ENCODE peak calls at places on chromosomes 16 and 17, in seven cellular contexts. One of them, this sample, is unnamed.

GRCh38 chr16:71358464-71359031 is at the start of gene CALB2:
- DNase-seq in ascending aorta: peak
- DNase-seq in AG08396: peak
- DNase-seq in GM13976: peak
- DNase-seq in endothelial cell of umbilical vein: peak
- DNase-seq in thoracic aorta: no peak
- DNase-seq in fibroblast of the aortic adventitia: peak
- DNase-seq in this sample: peak

GRCh38 chr17:3780986-3781385 is 20.0 kb downstream of the ITGAE start:
- DNase-seq in fibroblast of the aortic adventitia: no peak
- DNase-seq in ascending aorta: no peak
- DNase-seq in thoracic aorta: no peak
- DNase-seq in endothelial cell of umbilical vein: no peak
- DNase-seq in GM13976: no peak
- DNase-seq in AG08396: no peak
- DNase-seq in this sample: no peak

GRCh38 chr16:80060470-80060869 is 459.9 kb upstream of the MAF start:
- DNase-seq in thoracic aorta: no peak
- DNase-seq in AG08396: no peak
- DNase-seq in fibroblast of the aortic adventitia: no peak
- DNase-seq in endothelial cell of umbilical vein: no peak
- DNase-seq in ascending aorta: no peak
- DNase-seq in GM13976: no peak
- DNase-seq in this sample: no peak

GRCh38 chr17:6474906-6475305 is 30.7 kb downstream of the PIMREG start:
- DNase-seq in thoracic aorta: no peak
- DNase-seq in fibroblast of the aortic adventitia: no peak
- DNase-seq in GM13976: no peak
- DNase-seq in ascending aorta: no peak
- DNase-seq in AG08396: no peak
- DNase-seq in endothelial cell of umbilical vein: no peak
- DNase-seq in this sample: peak

GRCh38 chr17:45248132-45248936 is 13.6 kb downstream of the SPATA32 start:
- DNase-seq in AG08396: no peak
- DNase-seq in thoracic aorta: no peak
- DNase-seq in endothelial cell of umbilical vein: no peak
- DNase-seq in GM13976: peak
- DNase-seq in ascending aorta: no peak
- DNase-seq in fibroblast of the aortic adventitia: no peak
- DNase-seq in this sample: no peak

GRCh38 chr16:64440421-64440831 is 681.4 kb downstream of the CDH11 start:
- DNase-seq in thoracic aorta: no peak
- DNase-seq in GM13976: no peak
- DNase-seq in ascending aorta: peak
- DNase-seq in endothelial cell of umbilical vein: peak
- DNase-seq in fibroblast of the aortic adventitia: peak
- DNase-seq in AG08396: peak
- DNase-seq in this sample: peak

GRCh38 chr17:65742433-65743312 is 181.2 kb upstream of the AXIN2 start:
- DNase-seq in thoracic aorta: no peak
- DNase-seq in endothelial cell of umbilical vein: peak
- DNase-seq in ascending aorta: no peak
- DNase-seq in AG08396: peak
- DNase-seq in GM13976: no peak
- DNase-seq in fibroblast of the aortic adventitia: peak
- DNase-seq in this sample: no peak

GRCh38 chr16:30903596-30903995 is 7.2 kb downstream of the CTF1 start:
- DNase-seq in AG08396: peak
- DNase-seq in endothelial cell of umbilical vein: peak
- DNase-seq in thoracic aorta: no peak
- DNase-seq in fibroblast of the aortic adventitia: peak
- DNase-seq in ascending aorta: peak
- DNase-seq in GM13976: peak
- DNase-seq in this sample: peak

GRCh38 chr16:1580256-1580655 is 31.6 kb downstream of the IFT140 start:
- DNase-seq in GM13976: no peak
- DNase-seq in thoracic aorta: no peak
- DNase-seq in ascending aorta: no peak
- DNase-seq in fibroblast of the aortic adventitia: no peak
- DNase-seq in AG08396: no peak
- DNase-seq in endothelial cell of umbilical vein: peak
- DNase-seq in this sample: no peak

GRCh38 chr16:73302942-73303341 is 255.0 kb upstream of the ZFHX3 start:
- DNase-seq in GM13976: no peak
- DNase-seq in thoracic aorta: no peak
- DNase-seq in ascending aorta: no peak
- DNase-seq in fibroblast of the aortic adventitia: no peak
- DNase-seq in AG08396: no peak
- DNase-seq in endothelial cell of umbilical vein: no peak
- DNase-seq in this sample: no peak

GRCh38 chr16:28883221-28883996 is 5.1 kb downstream of the ATP2A1 start:
- DNase-seq in ascending aorta: no peak
- DNase-seq in AG08396: no peak
- DNase-seq in endothelial cell of umbilical vein: no peak
- DNase-seq in fibroblast of the aortic adventitia: no peak
- DNase-seq in GM13976: no peak
- DNase-seq in thoracic aorta: no peak
- DNase-seq in this sample: no peak

GRCh38 chr16:626787-627457 is 3.9 kb upstream of the WFIKKN1 start:
- DNase-seq in fibroblast of the aortic adventitia: peak
- DNase-seq in ascending aorta: no peak
- DNase-seq in GM13976: no peak
- DNase-seq in endothelial cell of umbilical vein: peak
- DNase-seq in thoracic aorta: no peak
- DNase-seq in AG08396: peak
- DNase-seq in this sample: peak

GRCh38 chr17:14355556-14355955 is 54.7 kb downstream of the HS3ST3B1 start:
- DNase-seq in fibroblast of the aortic adventitia: no peak
- DNase-seq in GM13976: no peak
- DNase-seq in thoracic aorta: no peak
- DNase-seq in endothelial cell of umbilical vein: no peak
- DNase-seq in ascending aorta: no peak
- DNase-seq in AG08396: no peak
- DNase-seq in this sample: peak

GRCh38 chr17:4770632-4771031 is 1.1 kb upstream of the TM4SF5 start:
- DNase-seq in thoracic aorta: no peak
- DNase-seq in AG08396: no peak
- DNase-seq in ascending aorta: no peak
- DNase-seq in fibroblast of the aortic adventitia: no peak
- DNase-seq in GM13976: no peak
- DNase-seq in endothelial cell of umbilical vein: no peak
- DNase-seq in this sample: no peak

GRCh38 chr17:63961355-63962207 is 11.1 kb downstream of the SCN4A start:
- DNase-seq in fibroblast of the aortic adventitia: peak
- DNase-seq in GM13976: peak
- DNase-seq in AG08396: peak
- DNase-seq in endothelial cell of umbilical vein: peak
- DNase-seq in thoracic aorta: no peak
- DNase-seq in ascending aorta: peak
- DNase-seq in this sample: peak

GRCh38 chr16:999677-1000076 is 18.1 kb downstream of the SOX8 start:
- DNase-seq in ascending aorta: no peak
- DNase-seq in endothelial cell of umbilical vein: no peak
- DNase-seq in fibroblast of the aortic adventitia: no peak
- DNase-seq in AG08396: no peak
- DNase-seq in thoracic aorta: no peak
- DNase-seq in GM13976: no peak
- DNase-seq in this sample: no peak

GRCh38 chr17:19663097-19663496 is 14.5 kb downstream of the ALDH3A2 start:
- DNase-seq in GM13976: no peak
- DNase-seq in endothelial cell of umbilical vein: no peak
- DNase-seq in AG08396: no peak
- DNase-seq in fibroblast of the aortic adventitia: no peak
- DNase-seq in thoracic aorta: no peak
- DNase-seq in ascending aorta: no peak
- DNase-seq in this sample: no peak

GRCh38 chr16:27475561-27475960 is 73.6 kb downstream of the IL21R start:
- DNase-seq in endothelial cell of umbilical vein: peak
- DNase-seq in ascending aorta: no peak
- DNase-seq in AG08396: peak
- DNase-seq in fibroblast of the aortic adventitia: peak
- DNase-seq in thoracic aorta: no peak
- DNase-seq in GM13976: no peak
- DNase-seq in this sample: peak